ENCODE peak calls at places on chromosome 1, in seven cellular contexts. C is AG04450; Z is MM.1S; J is neuronal stem cell; F is esophagus squamous epithelium; G is caudate nucleus; X is CD4-positive, CD25-positive, alpha-beta regulatory T cell. R is an unnamed sample.
A peak's percentile ranks its signal among the peaks of the same experiment; 100 is the strongest.

GRCh38 chr1:229753764-229754553 is 127.9 kb downstream of the URB2 start:
- DNase-seq in C (no peak), Z (peak; percentile 85), J (no peak), F (no peak), G (no peak), X (peak; percentile 68), R (no peak)

GRCh38 chr1:157969693-157970485 is 23.6 kb upstream of the KIRREL1 start:
- DNase-seq in C (peak; percentile 65), Z (peak; percentile 55), J (peak; percentile 61), F (no peak), G (no peak), X (peak; percentile 8), R (no peak)

GRCh38 chr1:27090921-27091320 is 64.0 kb downstream of the SLC9A1 start:
- DNase-seq in C (no peak), Z (no peak), J (no peak), F (no peak), G (no peak), X (no peak), R (no peak)

GRCh38 chr1:197268012-197268411 is at the start of gene CRB1:
- DNase-seq in C (no peak), Z (peak; percentile 6), J (peak; percentile 46), F (no peak), G (no peak), X (no peak), R (peak; percentile 23)

GRCh38 chr1:108862698-108863477 is 6.0 kb upstream of the AKNAD1 start:
- DNase-seq in C (no peak), Z (no peak), J (no peak), F (no peak), G (no peak), X (no peak), R (no peak)

GRCh38 chr1:69929278-69930057 is 275.9 kb downstream of the LRRC40 start:
- DNase-seq in C (no peak), Z (no peak), J (no peak), F (no peak), G (no peak), X (no peak), R (no peak)

GRCh38 chr1:212030936-212031528 is 4.3 kb downstream of the INTS7 start:
- DNase-seq in C (peak; percentile 56), Z (no peak), J (no peak), F (no peak), G (no peak), X (no peak), R (no peak)

GRCh38 chr1:1116701-1117468 is 996 bp upstream of the C1orf159 start:
- DNase-seq in C (no peak), Z (no peak), J (peak; percentile 26), F (no peak), G (no peak), X (peak; percentile 35), R (no peak)

GRCh38 chr1:219837274-219837993 is 90.9 kb downstream of the SLC30A10 start:
- DNase-seq in C (peak; percentile 10), Z (peak; percentile 52), J (peak; percentile 67), F (no peak), G (no peak), X (peak; percentile 35), R (peak; percentile 2)

GRCh38 chr1:115429884-115430283 is 91.8 kb upstream of the NGF start:
- DNase-seq in C (no peak), Z (no peak), J (no peak), F (no peak), G (no peak), X (no peak), R (no peak)

GRCh38 chr1:59498640-59499039 is 201.7 kb downstream of the FGGY start:
- DNase-seq in C (no peak), Z (no peak), J (no peak), F (no peak), G (no peak), X (no peak), R (no peak)

GRCh38 chr1:155858805-155859233 is 548 bp upstream of the SYT11 start:
- DNase-seq in C (no peak), Z (no peak), J (no peak), F (no peak), G (no peak), X (no peak), R (no peak)

GRCh38 chr1:224113918-224114786 is at the start of gene FBXO28:
- DNase-seq in C (peak; percentile 76), Z (peak; percentile 97), J (peak; percentile 82), F (peak; percentile 60), G (peak; percentile 79), X (peak; percentile 97), R (peak; percentile 91)

GRCh38 chr1:156676820-156677615 is at the start of gene NES:
- DNase-seq in C (no peak), Z (no peak), J (peak; percentile 89), F (no peak), G (no peak), X (no peak), R (no peak)

GRCh38 chr1:223146745-223147144 is 3.7 kb upstream of the TLR5 start:
- DNase-seq in C (no peak), Z (no peak), J (no peak), F (no peak), G (no peak), X (no peak), R (no peak)

DNA sequence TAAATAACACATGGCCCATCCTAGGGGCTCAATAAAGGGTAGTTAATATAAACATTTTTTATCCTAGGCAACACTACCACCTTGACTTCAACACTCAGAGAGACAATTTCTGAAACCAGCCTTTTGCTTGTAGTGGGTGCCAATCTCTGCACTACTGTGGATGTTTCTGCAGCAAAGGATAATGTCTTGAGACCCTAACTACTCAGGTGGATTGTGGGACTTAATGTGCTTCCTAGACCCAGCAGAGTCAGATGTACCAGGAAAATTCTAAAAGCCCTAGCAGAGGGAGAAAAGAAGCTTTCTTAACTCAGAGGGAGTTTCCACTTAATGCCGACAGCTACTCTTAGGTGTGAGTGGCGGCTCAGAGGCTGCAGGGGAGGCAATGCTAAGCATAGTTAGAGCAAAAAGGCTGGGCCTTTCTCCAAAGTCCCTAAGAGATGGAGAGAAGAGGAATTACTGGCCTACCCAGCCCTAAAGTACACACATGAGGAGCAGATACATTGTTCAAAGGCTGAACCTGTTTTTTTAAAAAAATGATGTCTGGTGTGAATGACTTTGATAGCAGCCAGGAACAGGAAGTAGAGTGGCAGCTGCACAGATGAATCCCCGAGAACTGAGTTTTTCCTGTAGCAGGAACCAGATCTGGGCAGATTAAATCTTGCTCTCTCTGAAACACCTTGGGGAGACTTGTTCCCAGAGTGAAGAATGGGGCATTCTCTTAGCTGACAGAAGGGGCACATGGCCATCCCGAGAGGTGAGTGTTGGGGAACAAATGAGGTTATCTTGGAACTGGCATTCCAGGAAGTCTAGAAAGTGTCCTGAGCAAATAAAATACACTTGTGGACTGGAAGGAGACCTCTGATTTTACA is 33.5 kb upstream of the ABCD3 start:
- DNase-seq in C (no peak), Z (no peak), J (no peak), F (no peak), G (no peak), X (peak; percentile 20), R (no peak)
- H3K27ac ChIP-seq in C (no peak overlapping the region), Z (no peak overlapping the region), J (no peak overlapping the region), F (no peak overlapping the region), G (no peak overlapping the region), X (no peak overlapping the region), R (no peak overlapping the region)

DNA sequence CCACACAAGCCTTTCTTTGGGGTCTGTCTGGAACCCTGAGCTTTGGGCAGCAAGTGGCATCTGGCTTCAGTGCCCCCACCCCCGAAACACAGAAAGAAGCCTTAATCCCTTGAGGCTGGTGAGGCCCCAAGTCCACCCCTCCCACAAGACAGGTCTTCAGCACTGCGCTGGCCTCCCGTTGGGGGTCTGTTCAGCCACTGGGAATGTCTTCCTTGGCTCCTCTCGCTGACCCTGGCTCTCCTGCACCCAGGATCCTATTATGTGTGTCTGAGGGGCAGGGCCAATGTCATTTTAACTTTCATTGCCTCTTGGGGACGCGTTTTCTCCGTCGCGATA is 26.9 kb downstream of the ATP8B2 start:
- DNase-seq in C (no peak), Z (peak; percentile 6), J (no peak), F (no peak), G (no peak), X (no peak), R (no peak)
- H3K27ac ChIP-seq in C (no peak overlapping the region), Z (peak overlapping the region; percentile 39), J (no peak overlapping the region), F (peak overlapping the region; percentile 84), G (no peak overlapping the region), X (peak overlapping the region; percentile 72), R (no peak overlapping the region)

GRCh38 chr1:110454328-110454727 is 3.4 kb downstream of the PROK1 start:
- DNase-seq in C (no peak), Z (no peak), J (no peak), F (no peak), G (no peak), X (no peak), R (no peak)

GRCh38 chr1:110453829-110454228 is 2.9 kb downstream of the PROK1 start:
- DNase-seq in C (no peak), Z (no peak), J (no peak), F (no peak), G (no peak), X (no peak), R (no peak)

GRCh38 chr1:110452330-110452729 is 1.4 kb downstream of the PROK1 start:
- DNase-seq in C (no peak), Z (no peak), J (no peak), F (no peak), G (no peak), X (no peak), R (no peak)

GRCh38 chr1:110449661-110450651 is 993 bp upstream of the PROK1 start:
- DNase-seq in C (no peak), Z (no peak), J (no peak), F (no peak), G (no peak), X (no peak), R (no peak)

GRCh38 chr1:110450928-110451327 is at the start of gene PROK1:
- DNase-seq in C (no peak), Z (no peak), J (no peak), F (no peak), G (no peak), X (no peak), R (no peak)
- H3K27ac ChIP-seq in C (no peak within 1 kb of the TSS), Z (no peak within 1 kb of the TSS), J (no peak within 1 kb of the TSS), F (no peak within 1 kb of the TSS), G (no peak within 1 kb of the TSS), X (no peak within 1 kb of the TSS), R (no peak within 1 kb of the TSS)

GRCh38 chr1:151977662-151978230 is 15.9 kb downstream of the S100A10 start:
- DNase-seq in C (no peak), Z (no peak), J (no peak), F (no peak), G (no peak), X (no peak), R (no peak)

GRCh38 chr1:151978910-151979309 is 14.7 kb downstream of the S100A10 start:
- DNase-seq in C (no peak), Z (no peak), J (no peak), F (no peak), G (no peak), X (no peak), R (no peak)

GRCh38 chr1:151975311-151976014 is 18.2 kb downstream of the S100A10 start:
- DNase-seq in C (no peak), Z (no peak), J (no peak), F (no peak), G (no peak), X (no peak), R (no peak)

GRCh38 chr1:151976015-151976343 is 17.7 kb downstream of the S100A10 start:
- DNase-seq in C (no peak), Z (no peak), J (no peak), F (no peak), G (no peak), X (no peak), R (no peak)

GRCh38 chr1:151976868-151977267 is 16.8 kb downstream of the S100A10 start:
- DNase-seq in C (no peak), Z (no peak), J (no peak), F (no peak), G (no peak), X (no peak), R (no peak)
- H3K27ac ChIP-seq in C (no peak overlapping the region), Z (no peak overlapping the region), J (no peak overlapping the region), F (no peak overlapping the region), G (no peak overlapping the region), X (no peak overlapping the region), R (no peak overlapping the region)